ENCODE peak calls at places on chromosomes 6 and 20, in five cellular contexts. One of them, this sample, is unnamed.

GRCh38 chr6:79422666-79423065 is 114.6 kb downstream of the LCA5 start:
- DNase-seq in AG09319: no peak
- DNase-seq in IMR-90: no peak
- DNase-seq in retinal pigment epithelial cell: no peak
- DNase-seq in fibroblast of lung: no peak
- DNase-seq in this sample: no peak

GRCh38 chr6:44701038-44701636 is 313.6 kb downstream of the CDC5L start:
- DNase-seq in AG09319: no peak
- DNase-seq in IMR-90: no peak
- DNase-seq in retinal pigment epithelial cell: no peak
- DNase-seq in fibroblast of lung: no peak
- DNase-seq in this sample: no peak

GRCh38 chr6:50658561-50658960 is 54.8 kb upstream of the TFAP2D start:
- DNase-seq in AG09319: no peak
- DNase-seq in IMR-90: no peak
- DNase-seq in retinal pigment epithelial cell: no peak
- DNase-seq in fibroblast of lung: no peak
- DNase-seq in this sample: no peak

GRCh38 chr6:84763397-84764331 is 734 bp downstream of the TBX18 start:
- DNase-seq in AG09319: peak
- DNase-seq in IMR-90: peak
- DNase-seq in retinal pigment epithelial cell: no peak
- DNase-seq in fibroblast of lung: peak
- DNase-seq in this sample: no peak

GRCh38 chr6:121847806-121848522 is 412.5 kb downstream of the GJA1 start:
- DNase-seq in AG09319: no peak
- DNase-seq in IMR-90: no peak
- DNase-seq in retinal pigment epithelial cell: peak
- DNase-seq in fibroblast of lung: no peak
- DNase-seq in this sample: no peak

GRCh38 chr6:122202576-122203137 is 196.8 kb upstream of the HSF2 start:
- DNase-seq in AG09319: no peak
- DNase-seq in IMR-90: no peak
- DNase-seq in retinal pigment epithelial cell: no peak
- DNase-seq in fibroblast of lung: no peak
- DNase-seq in this sample: no peak

GRCh38 chr20:6703047-6703446 is 64.4 kb upstream of the BMP2 start:
- DNase-seq in AG09319: no peak
- DNase-seq in IMR-90: no peak
- DNase-seq in retinal pigment epithelial cell: no peak
- DNase-seq in fibroblast of lung: no peak
- DNase-seq in this sample: no peak

GRCh38 chr6:138275976-138276375 is 57.7 kb upstream of the PBOV1 start:
- DNase-seq in AG09319: no peak
- DNase-seq in IMR-90: no peak
- DNase-seq in retinal pigment epithelial cell: no peak
- DNase-seq in fibroblast of lung: no peak
- DNase-seq in this sample: no peak

GRCh38 chr6:163956571-163957407 is 542.3 kb downstream of the QKI start:
- DNase-seq in AG09319: peak
- DNase-seq in IMR-90: peak
- DNase-seq in retinal pigment epithelial cell: no peak
- DNase-seq in fibroblast of lung: peak
- DNase-seq in this sample: no peak

GRCh38 chr6:109769213-109769612 is 78.1 kb downstream of the FIG4 start:
- DNase-seq in AG09319: no peak
- DNase-seq in IMR-90: no peak
- DNase-seq in retinal pigment epithelial cell: no peak
- DNase-seq in fibroblast of lung: no peak
- DNase-seq in this sample: no peak

GRCh38 chr6:15023448-15023847 is 222.4 kb upstream of the JARID2 start:
- DNase-seq in AG09319: no peak
- DNase-seq in IMR-90: no peak
- DNase-seq in retinal pigment epithelial cell: no peak
- DNase-seq in fibroblast of lung: no peak
- DNase-seq in this sample: no peak

GRCh38 chr20:32510120-32510600 is 75.0 kb downstream of the NOL4L start:
- DNase-seq in AG09319: no peak
- DNase-seq in IMR-90: no peak
- DNase-seq in retinal pigment epithelial cell: no peak
- DNase-seq in fibroblast of lung: no peak
- DNase-seq in this sample: no peak

GRCh38 chr6:149862901-149863595 is 1.1 kb downstream of the LRP11 start:
- DNase-seq in AG09319: peak
- DNase-seq in IMR-90: peak
- DNase-seq in retinal pigment epithelial cell: no peak
- DNase-seq in fibroblast of lung: peak
- DNase-seq in this sample: no peak

GRCh38 chr6:152329640-152330202 is 307.4 kb downstream of the SYNE1 start:
- DNase-seq in AG09319: no peak
- DNase-seq in IMR-90: no peak
- DNase-seq in retinal pigment epithelial cell: no peak
- DNase-seq in fibroblast of lung: no peak
- DNase-seq in this sample: no peak

GRCh38 chr6:83868639-83869038 is 9.2 kb downstream of the CYB5R4 start:
- DNase-seq in AG09319: no peak
- DNase-seq in IMR-90: peak
- DNase-seq in retinal pigment epithelial cell: no peak
- DNase-seq in fibroblast of lung: peak
- DNase-seq in this sample: no peak

GRCh38 chr6:29558439-29559079 is 973 bp downstream of the UBD start:
- DNase-seq in AG09319: no peak
- DNase-seq in IMR-90: no peak
- DNase-seq in retinal pigment epithelial cell: no peak
- DNase-seq in fibroblast of lung: no peak
- DNase-seq in this sample: no peak

GRCh38 chr6:98945311-98946005 is 2.3 kb downstream of the FBXL4 start:
- DNase-seq in AG09319: no peak
- DNase-seq in IMR-90: no peak
- DNase-seq in retinal pigment epithelial cell: no peak
- DNase-seq in fibroblast of lung: no peak
- DNase-seq in this sample: no peak

GRCh38 chr6:1461207-1461606 is 71.8 kb downstream of the FOXF2 start:
- DNase-seq in AG09319: peak
- DNase-seq in IMR-90: peak
- DNase-seq in retinal pigment epithelial cell: no peak
- DNase-seq in fibroblast of lung: peak
- DNase-seq in this sample: no peak

GRCh38 chr6:89840538-89840937 is 10.9 kb downstream of the CASP8AP2 start:
- DNase-seq in AG09319: no peak
- DNase-seq in IMR-90: peak
- DNase-seq in retinal pigment epithelial cell: no peak
- DNase-seq in fibroblast of lung: peak
- DNase-seq in this sample: no peak

GRCh38 chr20:25295386-25296093 is 47.7 kb downstream of the PYGB start:
- DNase-seq in AG09319: no peak
- DNase-seq in IMR-90: no peak
- DNase-seq in retinal pigment epithelial cell: no peak
- DNase-seq in fibroblast of lung: no peak
- DNase-seq in this sample: no peak

GRCh38 chr20:61297491-61297890 is 45.4 kb downstream of the CDH4 start:
- DNase-seq in AG09319: no peak
- DNase-seq in IMR-90: no peak
- DNase-seq in retinal pigment epithelial cell: no peak
- DNase-seq in fibroblast of lung: no peak
- DNase-seq in this sample: no peak

GRCh38 chr6:132936641-132937040 is 122.3 kb downstream of the RPS12 start:
- DNase-seq in AG09319: no peak
- DNase-seq in IMR-90: no peak
- DNase-seq in retinal pigment epithelial cell: no peak
- DNase-seq in fibroblast of lung: no peak
- DNase-seq in this sample: no peak

GRCh38 chr6:35893246-35893645 is 27.7 kb downstream of the SRPK1 start:
- DNase-seq in AG09319: no peak
- DNase-seq in IMR-90: peak
- DNase-seq in retinal pigment epithelial cell: no peak
- DNase-seq in fibroblast of lung: no peak
- DNase-seq in this sample: peak

GRCh38 chr6:10518461-10519216 is 2.5 kb upstream of the GCNT2 start:
- DNase-seq in AG09319: no peak
- DNase-seq in IMR-90: peak
- DNase-seq in retinal pigment epithelial cell: peak
- DNase-seq in fibroblast of lung: peak
- DNase-seq in this sample: no peak

GRCh38 chr6:115551510-115551909 is 509.2 kb downstream of the FRK start:
- DNase-seq in AG09319: no peak
- DNase-seq in IMR-90: no peak
- DNase-seq in retinal pigment epithelial cell: no peak
- DNase-seq in fibroblast of lung: peak
- DNase-seq in this sample: no peak

GRCh38 chr6:23503173-23503572 is 622.8 kb upstream of the NRSN1 start:
- DNase-seq in AG09319: no peak
- DNase-seq in IMR-90: no peak
- DNase-seq in retinal pigment epithelial cell: no peak
- DNase-seq in fibroblast of lung: no peak
- DNase-seq in this sample: no peak

GRCh38 chr20:47876348-47877056 is 91.2 kb upstream of the SULF2 start:
- DNase-seq in AG09319: no peak
- DNase-seq in IMR-90: no peak
- DNase-seq in retinal pigment epithelial cell: no peak
- DNase-seq in fibroblast of lung: no peak
- DNase-seq in this sample: no peak

GRCh38 chr6:116447496-116448011 is 13.6 kb upstream of the CALHM6 start:
- DNase-seq in AG09319: peak
- DNase-seq in IMR-90: peak
- DNase-seq in retinal pigment epithelial cell: peak
- DNase-seq in fibroblast of lung: peak
- DNase-seq in this sample: peak

GRCh38 chr6:10809098-10809497 is 29.2 kb downstream of the MAK start:
- DNase-seq in AG09319: no peak
- DNase-seq in IMR-90: no peak
- DNase-seq in retinal pigment epithelial cell: no peak
- DNase-seq in fibroblast of lung: no peak
- DNase-seq in this sample: no peak

GRCh38 chr20:53581444-53582311 is 12.0 kb downstream of the ZNF217 start:
- DNase-seq in AG09319: no peak
- DNase-seq in IMR-90: no peak
- DNase-seq in retinal pigment epithelial cell: no peak
- DNase-seq in fibroblast of lung: no peak
- DNase-seq in this sample: no peak

GRCh38 chr20:3502878-3503277 is 32.1 kb downstream of the ATRN start:
- DNase-seq in AG09319: no peak
- DNase-seq in IMR-90: no peak
- DNase-seq in retinal pigment epithelial cell: no peak
- DNase-seq in fibroblast of lung: no peak
- DNase-seq in this sample: no peak

GRCh38 chr6:6007311-6008113 is 787 bp upstream of the NRN1 start:
- DNase-seq in AG09319: no peak
- DNase-seq in IMR-90: no peak
- DNase-seq in retinal pigment epithelial cell: no peak
- DNase-seq in fibroblast of lung: no peak
- DNase-seq in this sample: no peak

GRCh38 chr6:25016311-25016710 is 80.6 kb upstream of the RIPOR2 start:
- DNase-seq in AG09319: no peak
- DNase-seq in IMR-90: no peak
- DNase-seq in retinal pigment epithelial cell: no peak
- DNase-seq in fibroblast of lung: no peak
- DNase-seq in this sample: no peak

This sample was measured in epithelial cell of proximal tubule.